ENCODE peak calls at places on chromosome 6, in ten cellular contexts. U is CD8-positive, alpha-beta memory T cell; L is kidney; M is endodermal cell; S is mesendoderm; R is effector memory CD4-positive, alpha-beta T cell; P is PC-9; H is heart right ventricle; K is stomach; X is ascending aorta. C is an unnamed sample.

GRCh38 chr6:111409430-111409829 is 73.6 kb downstream of the REV3L start:
- DNase-seq in U (no peak), P (no peak), M (no peak), S (no peak), R (no peak), K (no peak), L (no peak), X (no peak), H (no peak), C (no peak)

GRCh38 chr6:164247106-164247505 is 832.6 kb downstream of the QKI start:
- DNase-seq in M (no peak), U (no peak), S (no peak), X (no peak), R (no peak), L (no peak), P (no peak), K (no peak), H (no peak), C (no peak)

GRCh38 chr6:158911746-158912158 is 88.2 kb downstream of the RSPH3 start:
- DNase-seq in U (no peak), S (no peak), M (no peak), R (no peak), P (peak), H (no peak), L (no peak), K (peak), X (no peak), C (no peak)

GRCh38 chr6:106847116-106847515 is 127.4 kb downstream of the CD24 start:
- DNase-seq in R (no peak), U (no peak), P (no peak), S (peak), K (no peak), H (no peak), X (no peak), M (no peak), L (no peak), C (no peak)

GRCh38 chr6:136682292-136682691 is 110.0 kb downstream of the MAP3K5 start:
- DNase-seq in R (no peak), K (no peak), P (no peak), L (no peak), S (no peak), M (no peak), X (no peak), H (no peak), U (no peak), C (no peak)

GRCh38 chr6:39184906-39185580 is 44.2 kb downstream of the KCNK5 start:
- DNase-seq in S (no peak), R (no peak), H (no peak), L (peak), X (no peak), U (no peak), P (peak), M (peak), K (peak), C (no peak)

GRCh38 chr6:26431258-26432162 is 8.8 kb upstream of the BTN3A3 start:
- DNase-seq in U (no peak), L (no peak), P (no peak), R (no peak), X (no peak), H (no peak), K (no peak), S (no peak), M (no peak), C (no peak)

GRCh38 chr6:13763740-13764381 is 50.5 kb downstream of the MCUR1 start:
- DNase-seq in S (no peak), X (no peak), K (no peak), M (no peak), H (no peak), P (no peak), R (no peak), L (no peak), U (no peak), C (no peak)

GRCh38 chr6:69105288-69105687 is 470.2 kb downstream of the ADGRB3 start:
- DNase-seq in U (no peak), K (no peak), R (no peak), X (no peak), S (peak), M (peak), H (no peak), L (no peak), P (no peak), C (no peak)

GRCh38 chr6:43468748-43469681 is 8.4 kb upstream of the TJAP1 start:
- DNase-seq in P (no peak), X (no peak), K (peak), L (no peak), S (peak), U (no peak), R (no peak), M (peak), H (peak), C (no peak)

GRCh38 chr6:110093981-110094380 is 85.5 kb downstream of the WASF1 start:
- DNase-seq in X (no peak), M (no peak), L (no peak), H (no peak), S (no peak), R (no peak), U (no peak), P (no peak), K (no peak), C (no peak)

GRCh38 chr6:26538572-26538902 is 371 bp downstream of the HMGN4 start:
- DNase-seq in R (no peak), P (no peak), H (no peak), X (no peak), K (no peak), L (no peak), U (no peak), M (no peak), S (peak), C (no peak)

GRCh38 chr6:35007016-35007415 is 118.0 kb downstream of the ANKS1A start:
- DNase-seq in L (no peak), H (no peak), X (no peak), R (no peak), S (peak), U (no peak), M (no peak), K (no peak), P (no peak), C (no peak)

GRCh38 chr6:163159689-163160088 is 254.8 kb upstream of the QKI start:
- DNase-seq in P (no peak), R (no peak), X (no peak), L (no peak), S (no peak), K (no peak), H (no peak), U (no peak), M (no peak), C (no peak)

GRCh38 chr6:86949776-86950175 is 12.4 kb downstream of the HTR1E start:
- DNase-seq in X (no peak), H (no peak), U (no peak), M (no peak), K (no peak), P (no peak), S (no peak), L (no peak), R (no peak), C (no peak)
- H3K27ac ChIP-seq in X (no peak), H (no peak), U (no peak), M (no peak), K (no peak), P (no peak), S (no peak), L (no peak), R (no peak), C (no peak)

GRCh38 chr6:137872071-137872470 is 5.0 kb downstream of the TNFAIP3 start:
- DNase-seq in R (no peak), X (no peak), M (no peak), L (no peak), U (no peak), H (no peak), K (no peak), P (peak), S (no peak), C (no peak)
- H3K27ac ChIP-seq in R (peak), X (no peak), M (no peak), L (no peak), U (no peak), H (no peak), K (peak), P (peak), S (no peak), C (no peak)

DNA sequence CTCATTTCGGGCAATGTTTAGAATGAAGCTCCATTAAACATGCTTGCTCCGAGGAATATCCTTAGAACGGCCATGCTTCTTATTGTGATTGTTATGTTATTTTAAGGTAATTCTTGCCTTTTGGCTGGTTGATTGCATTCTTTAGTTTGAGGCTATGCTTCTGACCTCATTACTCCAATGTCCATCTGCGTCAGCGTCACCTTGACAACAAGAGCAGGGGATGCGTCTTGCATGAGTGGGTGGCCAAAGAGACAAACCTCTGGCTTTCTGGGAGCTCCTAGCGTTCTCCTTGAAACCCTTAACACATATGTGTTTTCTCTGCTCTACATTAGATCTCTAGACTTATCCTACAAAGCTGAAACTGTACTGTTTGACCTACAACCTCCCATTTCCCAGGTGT is 184.3 kb downstream of the THBS2 start:
- DNase-seq in L (no peak), X (no peak), U (no peak), K (no peak), S (no peak), H (no peak), R (no peak), M (no peak), P (no peak), C (no peak)
- H3K27ac ChIP-seq in L (no peak), X (peak), U (no peak), K (peak), S (no peak), H (no peak), R (no peak), M (no peak), P (no peak), C (peak)

GRCh38 chr6:7185561-7185960 is 77.8 kb downstream of the RREB1 start:
- DNase-seq in U (no peak), X (no peak), K (no peak), M (no peak), R (no peak), H (no peak), L (no peak), P (no peak), S (no peak), C (no peak)
- H3K27ac ChIP-seq in U (no peak), X (no peak), K (no peak), M (no peak), R (no peak), H (no peak), L (no peak), P (no peak), S (no peak), C (no peak)

DNA sequence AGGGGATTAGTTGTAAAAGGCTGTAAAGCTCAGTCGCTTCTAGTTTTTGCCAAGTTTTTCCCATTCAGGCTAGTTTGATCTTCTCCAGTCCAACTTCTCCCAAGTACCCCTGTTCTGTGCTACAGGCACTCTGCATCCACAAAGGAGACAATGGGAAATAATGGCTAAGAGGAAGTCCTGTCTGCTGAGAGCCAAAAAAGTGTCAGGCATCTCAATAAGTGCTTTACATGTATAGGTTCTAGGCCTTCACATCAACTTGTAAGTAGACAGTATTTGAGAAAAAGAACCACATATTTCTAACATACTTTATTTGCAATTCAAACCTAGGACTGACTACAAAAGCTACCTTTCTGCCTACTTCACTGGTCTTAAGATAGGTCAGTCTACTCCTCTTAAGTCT is 4.9 kb downstream of the HTR1B start:
- DNase-seq in H (no peak), K (no peak), S (no peak), M (no peak), U (no peak), X (no peak), P (no peak), R (no peak), L (no peak), C (no peak)
- H3K27ac ChIP-seq in H (no peak), K (no peak), S (no peak), M (no peak), U (no peak), X (peak), P (no peak), R (no peak), L (no peak), C (peak)

DNA sequence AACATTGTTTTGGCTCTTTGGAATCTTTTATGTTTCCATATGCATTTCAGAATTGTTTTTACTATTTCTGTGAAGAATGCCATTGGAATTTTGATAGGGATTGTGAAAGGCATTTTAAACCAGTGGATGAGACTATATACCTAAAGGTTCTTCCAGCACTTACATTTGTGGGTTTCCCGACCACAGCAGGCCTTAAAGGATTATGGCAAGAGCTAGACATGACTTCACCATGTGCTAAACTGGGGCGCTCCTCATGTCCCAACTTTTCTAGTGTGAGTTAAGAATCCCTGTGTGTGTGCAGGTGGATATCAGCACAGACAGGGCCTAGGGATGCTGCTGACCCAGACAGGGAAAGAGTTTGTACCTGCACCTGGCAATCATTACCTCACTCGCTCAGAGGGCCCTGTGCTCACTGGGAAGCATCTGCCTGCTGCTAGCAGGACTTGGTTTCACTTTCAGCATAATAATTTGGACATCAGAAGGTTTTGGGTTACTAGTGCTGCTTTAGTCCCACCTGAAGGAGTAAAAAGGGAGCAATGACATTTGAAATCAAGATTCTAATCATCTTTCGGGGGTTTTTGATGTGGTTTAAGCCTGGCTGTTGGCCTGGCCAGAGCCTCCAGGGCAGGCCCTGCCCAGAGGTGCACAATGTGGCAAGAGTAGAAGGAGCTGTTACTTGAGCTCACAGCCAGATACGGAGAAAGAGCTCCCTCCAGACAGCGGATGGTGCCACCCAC is 137.2 kb downstream of the CDC5L start:
- DNase-seq in L (no peak), P (peak), U (no peak), X (no peak), M (no peak), S (no peak), H (no peak), R (no peak), K (no peak), C (no peak)
- H3K27ac ChIP-seq in L (no peak), P (no peak), U (no peak), X (no peak), M (no peak), S (no peak), H (no peak), R (no peak), K (no peak), C (no peak)

GRCh38 chr6:142307963-142308748 is 6.3 kb downstream of the ADGRG6 start:
- DNase-seq in S (no peak), H (no peak), U (no peak), R (no peak), K (no peak), X (no peak), P (no peak), M (no peak), L (no peak), C (no peak)

GRCh38 chr6:142302427-142303190 is 802 bp downstream of the ADGRG6 start:
- DNase-seq in M (peak), L (no peak), U (no peak), S (peak), R (no peak), P (peak), K (no peak), H (no peak), X (no peak), C (no peak)

GRCh38 chr6:142304241-142304640 is 2.4 kb downstream of the ADGRG6 start:
- DNase-seq in S (no peak), L (no peak), K (no peak), P (no peak), X (no peak), H (no peak), U (no peak), M (no peak), R (no peak), C (no peak)

GRCh38 chr6:142303191-142303564 is 1.4 kb downstream of the ADGRG6 start:
- DNase-seq in R (no peak), U (no peak), S (no peak), M (no peak), H (no peak), P (no peak), L (no peak), X (no peak), K (no peak), C (no peak)

DNA sequence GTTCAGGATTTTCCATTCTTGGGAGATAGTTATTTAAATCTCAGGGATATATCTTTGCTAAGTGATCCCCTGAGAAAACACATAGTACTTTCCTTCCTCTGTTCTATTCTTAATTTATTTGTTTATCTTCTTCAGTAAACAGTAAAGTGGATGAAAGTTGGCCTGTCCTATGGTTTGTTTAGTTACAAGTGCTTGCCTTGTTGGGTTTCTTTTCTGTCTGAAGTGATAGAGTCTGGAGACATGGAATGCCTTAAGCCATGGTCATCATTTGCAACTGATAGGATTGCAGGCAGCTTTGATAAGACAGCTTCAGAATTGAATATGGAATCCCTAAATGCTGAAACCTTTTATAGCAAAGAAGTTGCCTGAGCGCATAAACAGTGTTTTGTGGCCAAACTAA is 4.9 kb downstream of the ADGRG6 start:
- DNase-seq in M (no peak), U (no peak), H (no peak), X (no peak), L (no peak), K (no peak), P (no peak), S (peak), R (no peak), C (no peak)
- H3K27ac ChIP-seq in M (no peak), U (no peak), H (no peak), X (no peak), L (no peak), K (no peak), P (no peak), S (no peak), R (no peak), C (no peak)

DNA sequence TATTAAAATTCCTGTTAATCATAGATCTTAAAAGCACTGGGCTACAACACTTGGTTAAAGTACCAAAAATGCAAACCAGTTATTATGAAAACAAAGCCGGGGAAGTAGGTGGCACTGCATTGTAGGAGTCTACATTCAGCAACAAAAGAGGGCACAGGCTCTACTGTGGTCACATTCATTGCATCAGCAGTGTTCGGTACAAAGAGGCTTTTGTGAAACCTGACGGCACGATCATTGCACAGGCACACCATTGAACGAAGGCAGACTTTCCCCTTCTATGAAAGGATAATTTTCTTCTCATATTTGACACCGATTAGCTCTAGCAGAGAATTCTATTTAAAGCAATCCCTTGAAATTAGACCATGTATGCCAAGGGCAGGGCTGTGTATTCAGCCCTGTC is 44.6 kb upstream of the AGPAT4 start:
- DNase-seq in P (no peak), K (no peak), R (no peak), M (no peak), S (no peak), L (no peak), H (no peak), X (no peak), U (no peak), C (no peak)
- H3K27ac ChIP-seq in P (no peak), K (no peak), R (no peak), M (peak), S (no peak), L (no peak), H (no peak), X (no peak), U (no peak), C (no peak)

C was measured in thoracic aorta.